ENCODE peak calls at places on chromosomes 2 and 18, in eight cellular contexts. P is body of pancreas, O is heart left ventricle, S is adrenal gland, V is IMR-90, B is prostate gland, T is stomach, F is ovary. C is an unnamed sample.

GRCh38 chr2:179272406-179273192 is 8.0 kb upstream of the SESTD1 start:
- DNase-seq in P (no peak), O (no peak), S (no peak), V (peak; percentile 73), B (no peak), T (no peak), F (no peak), C (no peak)

GRCh38 chr2:118055512-118056164 is 32.6 kb upstream of the INSIG2 start:
- DNase-seq in P (no peak), O (no peak), S (no peak), V (no peak), B (no peak), T (no peak), F (no peak), C (no peak)

GRCh38 chr2:74831693-74832530 is 2.0 kb upstream of the HK2 start:
- DNase-seq in P (no peak), O (no peak), S (no peak), V (peak; percentile 62), B (no peak), T (no peak), F (no peak), C (no peak)

GRCh38 chr2:239315308-239315707 is 85.5 kb downstream of the HDAC4 start:
- DNase-seq in P (no peak), O (no peak), S (peak; percentile 11), V (no peak), B (no peak), T (peak; percentile 3), F (no peak), C (peak; percentile 36)

GRCh38 chr2:238716585-238716984 is 131.3 kb upstream of the TWIST2 start:
- DNase-seq in P (no peak), O (no peak), S (no peak), V (no peak), B (no peak), T (no peak), F (no peak), C (no peak)

GRCh38 chr2:219944861-219945260 is 317.4 kb downstream of the SLC4A3 start:
- DNase-seq in P (no peak), O (no peak), S (no peak), V (no peak), B (no peak), T (no peak), F (no peak), C (no peak)

GRCh38 chr2:231665208-231665921 is 43.0 kb upstream of the PTMA start:
- DNase-seq in P (no peak), O (peak; percentile 8), S (no peak), V (no peak), B (no peak), T (no peak), F (no peak), C (no peak)

GRCh38 chr2:20615466-20616241 is 35.2 kb downstream of the HS1BP3 start:
- DNase-seq in P (peak; percentile 29), O (peak; percentile 64), S (peak; percentile 40), V (no peak), B (no peak), T (peak; percentile 25), F (peak; percentile 51), C (no peak)

GRCh38 chr2:3638456-3638810 is 19.6 kb upstream of the ALLC start:
- DNase-seq in P (no peak), O (no peak), S (no peak), V (no peak), B (no peak), T (peak; percentile 10), F (peak; percentile 18), C (peak; percentile 34)

GRCh38 chr2:169590804-169591203 is 6.7 kb downstream of the PPIG start:
- DNase-seq in P (no peak), O (no peak), S (no peak), V (no peak), B (no peak), T (no peak), F (no peak), C (no peak)

GRCh38 chr2:171479154-171479814 is 43.0 kb upstream of the CYBRD1 start:
- DNase-seq in P (no peak), O (no peak), S (no peak), V (no peak), B (no peak), T (no peak), F (no peak), C (no peak)

GRCh38 chr18:33804258-33804657 is 226.2 kb downstream of the ASXL3 start:
- DNase-seq in P (peak; percentile 30), O (no peak), S (no peak), V (peak; percentile 63), B (peak; percentile 55), T (peak; percentile 40), F (no peak), C (no peak)

GRCh38 chr2:88590998-88591613 is 36.2 kb downstream of the EIF2AK3 start:
- DNase-seq in P (peak; percentile 51), O (peak; percentile 46), S (peak; percentile 39), V (peak; percentile 72), B (peak; percentile 40), T (no peak), F (no peak), C (no peak)

GRCh38 chr2:24739355-24740025 is 53.7 kb downstream of the PTRHD1 start:
- DNase-seq in P (no peak), O (no peak), S (no peak), V (no peak), B (no peak), T (no peak), F (no peak), C (no peak)

GRCh38 chr18:38427234-38427633 is 861.6 kb upstream of the CELF4 start:
- DNase-seq in P (peak; percentile 7), O (no peak), S (no peak), V (no peak), B (no peak), T (no peak), F (no peak), C (no peak)

GRCh38 chr2:14982790-14983189 is 350.3 kb downstream of the LRATD1 start:
- DNase-seq in P (no peak), O (no peak), S (no peak), V (no peak), B (no peak), T (no peak), F (no peak), C (no peak)

GRCh38 chr18:80104364-80104779 is 4.7 kb upstream of the ADNP2 start:
- DNase-seq in P (no peak), O (no peak), S (no peak), V (no peak), B (no peak), T (no peak), F (no peak), C (no peak)

GRCh38 chr2:46982356-46983064 is 66.9 kb upstream of the MCFD2 start:
- DNase-seq in P (no peak), O (no peak), S (no peak), V (no peak), B (no peak), T (no peak), F (no peak), C (no peak)

GRCh38 chr2:46984034-46984433 is 68.4 kb upstream of the MCFD2 start:
- DNase-seq in P (no peak), O (no peak), S (no peak), V (no peak), B (no peak), T (no peak), F (peak; percentile 33), C (no peak)

GRCh38 chr2:46983065-46983801 is 67.6 kb upstream of the MCFD2 start:
- DNase-seq in P (peak; percentile 49), O (no peak), S (no peak), V (peak; percentile 75), B (no peak), T (peak; percentile 33), F (no peak), C (no peak)

GRCh38 chr2:46985512-46985911 is 69.9 kb upstream of the MCFD2 start:
- DNase-seq in P (no peak), O (no peak), S (peak; percentile 62), V (peak; percentile 47), B (no peak), T (no peak), F (peak; percentile 42), C (no peak)

DNA sequence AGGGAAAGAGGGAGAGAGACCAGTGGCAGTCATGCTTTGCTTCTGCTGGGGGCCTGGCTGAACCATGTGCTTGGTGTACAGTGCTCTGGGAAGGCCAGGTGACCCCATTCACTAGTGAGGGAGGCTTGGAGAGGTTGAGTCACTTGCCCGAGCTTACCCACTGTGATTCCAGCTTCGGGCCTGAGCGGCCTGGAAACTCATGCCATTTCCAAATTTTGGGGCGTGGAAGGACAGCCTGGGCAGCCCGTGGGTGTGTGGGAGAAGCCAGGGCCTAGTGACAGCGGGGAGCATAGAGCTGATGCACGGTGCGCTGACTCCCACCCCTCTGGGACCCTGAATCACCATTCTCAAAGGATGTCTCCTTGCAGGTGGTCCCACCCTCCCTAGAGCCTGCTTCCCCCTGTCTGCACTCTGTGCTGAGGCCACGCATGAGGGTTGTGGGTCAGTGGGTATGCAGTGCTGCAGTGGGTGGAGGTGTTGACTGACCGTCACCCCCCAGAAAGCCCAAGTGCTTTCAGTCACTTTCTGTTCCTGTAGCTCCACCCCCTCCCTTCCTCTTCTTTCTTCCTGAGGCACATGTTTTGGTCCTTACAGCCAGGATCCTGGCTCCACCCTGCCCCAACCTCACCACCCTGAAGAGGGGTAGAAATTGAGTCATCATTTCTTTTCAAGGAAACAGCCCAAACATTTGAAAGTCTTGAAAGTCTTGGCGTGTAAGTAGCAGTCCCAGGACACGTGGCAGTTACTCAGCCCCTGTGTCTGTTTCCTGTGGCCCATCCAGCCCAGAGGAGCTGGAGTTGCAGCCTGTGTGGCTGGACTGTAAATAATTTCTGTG is 69.3 kb upstream of the MCFD2 start:
- DNase-seq in P (no peak), O (peak; percentile 54), S (peak; percentile 90), V (peak; percentile 97), B (peak; percentile 27), T (no peak), F (peak; percentile 66), C (peak; percentile 95)
- TF ChIP-seq POLR2A in P (no peak), O (no peak), S (no peak), V (peak; percentile 50), B (no peak), T (no peak), F (no peak), C (no peak)

DNA sequence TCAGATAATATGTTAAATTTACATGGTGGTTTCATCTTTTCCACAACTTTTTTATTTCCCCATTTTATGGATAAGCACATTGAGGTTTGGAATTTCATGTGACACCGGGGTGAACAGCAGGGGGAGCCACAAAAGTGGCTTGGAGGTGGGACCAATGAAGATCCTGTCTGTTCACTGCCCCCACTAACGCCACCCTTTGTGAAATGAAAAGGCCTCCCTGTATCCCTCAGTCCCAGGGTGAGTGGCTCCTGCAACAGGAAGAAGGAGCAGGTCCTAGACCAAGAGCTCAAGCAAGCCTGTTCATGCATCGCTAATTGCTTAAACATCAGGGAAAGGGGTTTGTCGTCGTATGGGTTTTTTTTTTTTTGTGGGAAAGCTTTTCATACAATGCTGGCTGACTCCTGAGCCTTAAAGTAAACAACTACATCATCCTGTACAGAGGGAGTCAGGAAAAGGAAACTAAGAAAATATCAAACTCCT is 267.8 kb upstream of the EPAS1 start:
- DNase-seq in P (no peak), O (peak; percentile 68), S (no peak), V (peak; percentile 91), B (no peak), T (no peak), F (no peak), C (no peak)
- TF ChIP-seq CTCF in P (no peak), O (peak; percentile 11), S (no peak), V (peak; percentile 23), B (peak; percentile 23), T (no peak), F (no peak), C (no peak)

GRCh38 chr2:46915281-46915810 is at the start of gene MCFD2:
- DNase-seq in P (peak; percentile 53), O (peak; percentile 63), S (peak; percentile 62), V (no peak), B (peak; percentile 12), T (peak; percentile 41), F (no peak), C (peak; percentile 91)
- TF ChIP-seq POLR2A in P (no peak), O (no peak), S (peak; percentile 17), V (peak; percentile 59), B (no peak), T (no peak), F (no peak), C (no peak)

GRCh38 chr18:63677490-63678225 is 16.0 kb upstream of the SERPINB3 start:
- DNase-seq in P (no peak), O (no peak), S (no peak), V (peak; percentile 28), B (no peak), T (no peak), F (no peak), C (no peak)
- TF ChIP-seq CTCF in P (no peak), O (no peak), S (no peak), V (no peak), B (no peak), T (no peak), F (no peak), C (no peak)

C was measured in lower leg skin.